ENCODE peak calls at places on chromosomes 7 and 10, in four cellular contexts. M is thoracic aorta, S is WTC11, I is cardiac muscle cell. Q is an unnamed sample.

GRCh38 chr7:90461216-90461615 is 8.2 kb upstream of the PTTG1IP2 start:
- DNase-seq in S (no peak), M (no peak), I (no peak), Q (no peak)

GRCh38 chr10:125871341-125871740 is 9.8 kb downstream of the DHX32 start:
- DNase-seq in S (no peak), M (no peak), I (no peak), Q (no peak)

GRCh38 chr7:155643804-155644177 is 670 bp upstream of the RBM33 start:
- DNase-seq in I (peak), M (no peak), S (no peak), Q (peak)

GRCh38 chr7:130513447-130513846 is 21.6 kb downstream of the MEST start:
- DNase-seq in M (no peak), I (no peak), S (no peak), Q (no peak)

GRCh38 chr7:141776374-141776773 is at the start of gene TAS2R4:
- DNase-seq in S (no peak), M (no peak), I (no peak), Q (no peak)

GRCh38 chr7:100817097-100817496 is 10.2 kb downstream of the EPHB4 start:
- DNase-seq in I (no peak), M (no peak), S (no peak), Q (no peak)

GRCh38 chr7:81690251-81690650 is 79.6 kb downstream of the HGF start:
- DNase-seq in M (no peak), I (peak), S (peak), Q (peak)

GRCh38 chr7:44060948-44061644 is 4.3 kb downstream of the PGAM2 start:
- DNase-seq in I (no peak), S (no peak), M (no peak), Q (no peak)

GRCh38 chr10:48233643-48234042 is 40.9 kb downstream of the FRMPD2 start:
- DNase-seq in M (no peak), S (no peak), I (no peak), Q (no peak)

GRCh38 chr10:97852277-97852676 is 2.6 kb downstream of the GOLGA7B start:
- DNase-seq in M (no peak), S (no peak), I (no peak), Q (no peak)

GRCh38 chr7:42770106-42770505 is 141.8 kb downstream of the C7orf25 start:
- DNase-seq in M (no peak), S (no peak), I (no peak), Q (no peak)

GRCh38 chr10:68301790-68302502 is 29.9 kb upstream of the HNRNPH3 start:
- DNase-seq in I (peak), M (no peak), S (no peak), Q (no peak)

GRCh38 chr7:50362712-50363282 is 58.3 kb downstream of the IKZF1 start:
- DNase-seq in M (no peak), S (no peak), I (no peak), Q (no peak)

GRCh38 chr7:90952649-90952991 is 311.6 kb upstream of the FZD1 start:
- DNase-seq in M (no peak), S (no peak), I (no peak), Q (no peak)

GRCh38 chr7:74449809-74450397 is 3.8 kb upstream of the GTF2IRD1 start:
- DNase-seq in I (peak), M (no peak), S (peak), Q (peak)

GRCh38 chr7:12069757-12070156 is 141.3 kb upstream of the TMEM106B start:
- DNase-seq in I (no peak), M (no peak), S (no peak), Q (no peak)

GRCh38 chr7:158093156-158093796 is 494.3 kb downstream of the PTPRN2 start:
- DNase-seq in S (no peak), I (no peak), M (no peak), Q (no peak)

GRCh38 chr10:35324196-35324595 is 12.1 kb upstream of the CCNY start:
- DNase-seq in I (no peak), M (no peak), S (no peak), Q (no peak)

DNA sequence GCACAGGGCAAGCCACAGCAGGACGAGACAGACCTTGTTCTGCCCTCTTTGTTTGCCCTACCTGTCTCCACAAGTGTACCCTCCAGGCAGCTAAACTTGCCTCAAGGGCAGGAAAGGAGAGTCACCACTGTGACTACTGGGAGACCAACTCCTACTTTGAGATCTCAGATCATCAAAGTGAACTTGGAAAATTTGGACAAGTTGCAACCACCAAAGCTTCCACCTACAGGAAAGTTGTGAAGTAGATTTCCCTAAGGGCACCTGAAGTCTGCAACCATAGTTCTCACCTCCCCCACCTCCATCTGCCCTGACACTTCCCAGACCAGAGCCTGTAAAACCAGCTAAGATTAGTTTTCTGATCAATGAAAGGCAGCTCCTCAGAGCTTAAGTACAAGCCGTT is 2.5 kb upstream of the WDR91 start:
- DNase-seq in I (no peak), S (no peak), M (no peak), Q (no peak)
- TF ChIP-seq CTCF in I (no peak), S (no peak), M (no peak), Q (no peak)

DNA sequence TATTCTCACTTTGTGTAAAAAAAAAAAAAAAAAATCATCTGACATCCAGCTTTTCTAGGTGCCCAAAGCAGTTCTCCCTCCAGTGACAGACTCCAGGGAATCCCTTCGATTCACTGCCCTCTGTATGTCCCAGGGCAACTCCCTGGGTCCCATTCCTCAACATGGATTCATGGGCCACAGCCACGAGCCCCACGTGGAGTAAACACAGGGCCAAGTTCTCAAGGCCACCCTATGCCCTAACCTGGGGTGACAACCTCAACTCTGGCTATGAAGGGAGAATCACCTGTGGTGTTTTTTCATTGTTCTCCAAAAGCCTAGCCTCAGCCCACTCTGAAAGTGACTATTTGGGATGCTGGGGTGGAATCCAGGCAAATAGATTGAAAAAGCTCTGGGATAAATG is 3.4 kb downstream of the BNIP3 start:
- DNase-seq in M (no peak), S (no peak), I (no peak), Q (no peak)
- TF ChIP-seq CTCF in M (no peak), S (no peak), I (no peak), Q (no peak)

GRCh38 chr7:22413211-22413610 is 56.3 kb upstream of the RAPGEF5 start:
- DNase-seq in I (no peak), S (no peak), M (no peak), Q (no peak)
- TF ChIP-seq CTCF in I (no peak), S (no peak), M (no peak), Q (no peak)

GRCh38 chr10:53843691-53844362 is 957.2 kb downstream of the PCDH15 start:
- DNase-seq in I (peak), S (no peak), M (no peak), Q (no peak)

GRCh38 chr10:53841746-53842145 is 959.3 kb downstream of the PCDH15 start:
- DNase-seq in M (no peak), S (no peak), I (no peak), Q (no peak)

GRCh38 chr10:53846809-53847208 is 954.2 kb downstream of the PCDH15 start:
- DNase-seq in S (no peak), I (no peak), M (no peak), Q (no peak)
- TF ChIP-seq CTCF in S (no peak), I (no peak), M (no peak), Q (no peak)

Q was measured in nephron progenitor cell.